ENCODE peak calls at places on chromosomes 4 and X, in ten cellular contexts. O is BE2C; V is choroid plexus epithelial cell; X is B cell; T is glutamatergic neuron; J is suprapubic skin; N is tibial artery; C is heart left ventricle; H is CD8-positive, alpha-beta T cell; A is retinal pigment epithelial cell. G is an unnamed sample.
A peak's percentile ranks its signal among the peaks of the same experiment; 100 is the strongest.

GRCh38 chrX:13220916-13221315 is 98.9 kb downstream of the ATXN3L start:
- DNase-seq in J (no peak), V (peak; percentile 84), A (peak; percentile 94), T (no peak), X (no peak), N (no peak), H (no peak), O (no peak), C (no peak), G (no peak)

GRCh38 chr4:110046588-110047049 is 133.9 kb downstream of the EGF start:
- DNase-seq in H (no peak), T (no peak), O (no peak), A (no peak), N (no peak), C (no peak), V (peak; percentile 28), J (no peak), X (no peak), G (no peak)

GRCh38 chr4:78652282-78652876 is 100.8 kb downstream of the ANXA3 start:
- DNase-seq in V (no peak), A (peak; percentile 24), J (no peak), C (no peak), N (no peak), O (no peak), H (no peak), X (no peak), T (no peak), G (no peak)

GRCh38 chr4:10084651-10085320 is 31.8 kb downstream of the WDR1 start:
- DNase-seq in A (no peak), V (no peak), X (no peak), C (no peak), J (peak; percentile 37), T (peak; percentile 6), N (peak; percentile 61), H (peak; percentile 3), O (no peak), G (no peak)

GRCh38 chr4:133379681-133380438 is 230.8 kb downstream of the PCDH10 start:
- DNase-seq in C (no peak), N (no peak), J (no peak), X (no peak), A (no peak), H (no peak), O (no peak), T (no peak), V (no peak), G (no peak)

GRCh38 chr4:168522371-168522770 is 25.5 kb downstream of the PALLD start:
- DNase-seq in T (no peak), X (no peak), V (no peak), O (no peak), J (no peak), C (no peak), N (no peak), H (no peak), A (peak; percentile 58), G (no peak)

GRCh38 chr4:108991929-108992328 is 229.1 kb upstream of the ETNPPL start:
- DNase-seq in A (peak; percentile 24), V (peak; percentile 86), H (no peak), C (no peak), J (no peak), O (no peak), X (no peak), T (no peak), N (no peak), G (no peak)

GRCh38 chr4:55125087-55125721 is at the start of gene KDR:
- DNase-seq in J (no peak), C (peak; percentile 49), V (peak; percentile 62), X (no peak), T (peak; percentile 75), A (no peak), N (peak; percentile 65), O (peak; percentile 23), H (no peak), G (no peak)

GRCh38 chr4:10063544-10064300 is 42.4 kb upstream of the SLC2A9 start:
- DNase-seq in C (peak; percentile 68), V (peak; percentile 91), N (peak; percentile 93), H (no peak), J (no peak), O (peak; percentile 64), A (peak; percentile 37), T (no peak), X (no peak), G (no peak)

GRCh38 chr4:175813126-175813715 is 1.2 kb upstream of the GPM6A start:
- DNase-seq in J (no peak), O (no peak), H (no peak), V (no peak), A (no peak), N (no peak), X (no peak), C (no peak), T (no peak), G (no peak)

GRCh38 chr4:87908341-87908740 is 67.2 kb upstream of the SPP1 start:
- DNase-seq in C (no peak), A (no peak), O (no peak), V (no peak), X (no peak), T (no peak), N (no peak), H (no peak), J (no peak), G (no peak)

GRCh38 chr4:41146716-41147506 is 67.4 kb downstream of the APBB2 start:
- DNase-seq in J (no peak), C (no peak), X (no peak), O (no peak), A (no peak), V (no peak), H (no peak), T (peak; percentile 24), N (peak; percentile 72), G (no peak)

GRCh38 chr4:71867598-71867997 is 83.7 kb upstream of the GC start:
- DNase-seq in A (no peak), N (no peak), X (no peak), J (no peak), V (peak; percentile 1), O (no peak), T (no peak), H (no peak), C (no peak), G (no peak)

GRCh38 chr4:8745828-8746225 is 125.8 kb downstream of the HMX1 start:
- DNase-seq in N (no peak), O (no peak), T (no peak), V (no peak), A (no peak), J (peak; percentile 53), C (no peak), X (no peak), H (no peak), G (no peak)

GRCh38 chrX:114583646-114584433 is at the start of gene HTR2C:
- DNase-seq in N (no peak), T (no peak), V (no peak), A (no peak), J (no peak), H (no peak), X (no peak), C (no peak), O (no peak), G (peak; percentile 9)

GRCh38 chr4:127555106-127555505 is 77.7 kb upstream of the INTU start:
- DNase-seq in T (no peak), A (no peak), X (no peak), O (no peak), N (no peak), J (no peak), V (no peak), H (no peak), C (no peak), G (no peak)

GRCh38 chr4:185902654-185903053 is 90.7 kb upstream of the SORBS2 start:
- DNase-seq in A (no peak), V (no peak), T (no peak), O (no peak), C (no peak), N (no peak), X (no peak), J (no peak), H (no peak), G (no peak)

DNA sequence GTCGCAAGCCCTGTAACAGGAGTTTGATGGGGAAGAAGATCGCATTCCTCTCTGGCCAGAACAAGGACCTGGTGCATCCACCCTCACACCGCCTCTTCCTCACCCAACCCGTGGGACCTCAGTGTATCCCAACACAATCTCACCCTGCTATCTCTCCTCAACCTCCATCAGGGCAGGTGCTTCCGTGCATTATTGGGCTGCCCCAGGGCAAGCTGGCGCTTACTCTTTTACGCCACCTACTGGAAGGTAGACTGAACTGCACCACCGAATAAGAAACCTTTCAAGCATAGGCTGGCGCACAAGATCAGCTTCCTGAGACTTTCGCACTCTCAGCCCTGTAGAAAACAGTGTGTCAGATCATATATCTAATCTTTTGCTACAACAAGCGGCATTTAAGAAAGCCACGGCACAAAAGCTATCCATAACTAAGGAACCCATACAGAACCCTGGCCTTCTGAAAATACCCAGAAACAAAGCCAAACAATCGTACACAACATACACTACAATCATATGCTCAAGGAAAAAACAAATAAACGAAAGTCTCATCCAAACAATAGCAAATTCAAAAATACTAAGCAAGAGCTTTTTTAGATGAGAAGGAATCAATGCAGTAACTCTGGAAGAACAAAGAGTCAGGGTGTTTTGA is 209.3 kb downstream of the UGT8 start:
- DNase-seq in A (no peak), O (peak; percentile 45), T (peak; percentile 38), H (peak; percentile 8), J (no peak), X (peak; percentile 46), N (no peak), C (no peak), V (peak; percentile 24), G (peak; percentile 34)
- TF ChIP-seq CTCF in A (peak; percentile 77), O (peak; percentile 90), T (peak; percentile 94), H (peak; percentile 66), J (peak; percentile 11), X (peak; percentile 93), N (peak; percentile 45), C (peak; percentile 63), V (peak; percentile 74), G (peak; percentile 95)

DNA sequence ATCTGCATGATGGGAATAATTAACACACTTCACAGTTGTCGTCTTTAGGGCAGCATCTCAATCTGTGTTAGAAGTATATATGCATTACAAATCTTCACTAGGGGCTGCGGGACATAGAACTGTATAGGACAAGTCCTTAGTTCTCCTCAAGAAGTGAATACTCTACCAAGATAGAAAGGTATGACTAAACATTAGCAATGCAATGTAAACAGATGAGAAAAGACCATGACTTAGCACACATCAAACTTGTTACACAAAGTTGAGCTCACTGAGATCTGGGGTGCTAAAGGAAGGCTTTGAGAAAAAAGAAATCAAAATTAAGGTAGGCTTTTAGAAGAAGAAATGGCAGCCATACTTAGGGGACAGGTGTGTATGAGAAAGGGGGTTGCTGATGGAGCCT is 182.1 kb upstream of the MAP3K15 start:
- DNase-seq in V (no peak), N (no peak), J (no peak), H (no peak), X (no peak), O (no peak), C (no peak), T (no peak), A (no peak), G (no peak)
- TF ChIP-seq CTCF in V (no peak), N (no peak), J (no peak), H (no peak), X (no peak), O (no peak), C (no peak), T (no peak), A (no peak), G (no peak)

GRCh38 chr4:102449751-102450352 is 51.3 kb upstream of the NFKB1 start:
- DNase-seq in A (no peak), T (no peak), O (peak; percentile 41), N (no peak), C (peak; percentile 28), X (peak; percentile 71), H (peak; percentile 58), V (peak; percentile 84), J (no peak), G (peak; percentile 58)
- TF ChIP-seq CTCF in A (peak; percentile 69), T (peak; percentile 44), O (peak; percentile 70), N (peak; percentile 37), C (peak; percentile 60), X (peak; percentile 71), H (peak; percentile 83), V (peak; percentile 77), J (peak; percentile 36), G (peak; percentile 66)

GRCh38 chrX:102517331-102517730 is 792 bp upstream of the TMSB15A start:
- DNase-seq in X (no peak), A (no peak), O (no peak), V (peak; percentile 32), H (no peak), T (no peak), J (no peak), C (no peak), N (no peak), G (no peak)
- TF ChIP-seq CTCF in X (no peak), A (peak; percentile 21), O (peak; percentile 33), V (peak; percentile 21), H (no peak), T (no peak), J (no peak), C (no peak), N (no peak), G (no peak)